ENCODE peak calls at places on chromosomes 1 and 21, in ten cellular contexts. E, D, J, R, Z, U, K, N, M and P are unnamed samples.

GRCh38 chr1:15621975-15622374 is 4.7 kb downstream of the DDI2 start:
- DNase-seq in E (no peak), D (no peak), J (no peak), R (no peak), Z (no peak), U (no peak), K (no peak), N (no peak), M (no peak), P (no peak)

GRCh38 chr1:22860883-22861385 is 111.7 kb downstream of the LACTBL1 start:
- DNase-seq in E (no peak), D (no peak), J (no peak), R (no peak), Z (no peak), U (no peak), K (no peak), N (no peak), M (no peak), P (no peak)

GRCh38 chr1:24742090-24742938 is 2.9 kb upstream of the CLIC4 start:
- DNase-seq in E (no peak), D (no peak), J (no peak), R (peak), Z (peak), U (no peak), K (peak), N (no peak), M (peak), P (peak)

GRCh38 chr1:923131-923990 is at the start of gene SAMD11:
- DNase-seq in E (peak), D (peak), J (no peak), R (no peak), Z (peak), U (peak), K (no peak), N (peak), M (peak), P (peak)

GRCh38 chr1:227544677-227545076 is 18.7 kb upstream of the ZNF678 start:
- DNase-seq in E (no peak), D (no peak), J (no peak), R (no peak), Z (no peak), U (no peak), K (no peak), N (no peak), M (no peak), P (no peak)

GRCh38 chr1:228792601-228793000 is 57.3 kb downstream of the RHOU start:
- DNase-seq in E (no peak), D (no peak), J (no peak), R (no peak), Z (no peak), U (no peak), K (no peak), N (no peak), M (no peak), P (no peak)

GRCh38 chr1:10071640-10072039 is 38.9 kb downstream of the UBE4B start:
- DNase-seq in E (no peak), D (no peak), J (no peak), R (no peak), Z (peak), U (no peak), K (no peak), N (no peak), M (no peak), P (no peak)

GRCh38 chr21:16388291-16388690 is 658.5 kb downstream of the USP25 start:
- DNase-seq in E (no peak), D (no peak), J (no peak), R (no peak), Z (no peak), U (no peak), K (no peak), N (no peak), M (no peak), P (no peak)

GRCh38 chr1:97867127-97867526 is 53.7 kb downstream of the DPYD start:
- DNase-seq in E (no peak), D (no peak), J (no peak), R (no peak), Z (no peak), U (no peak), K (no peak), N (no peak), M (no peak), P (no peak)

GRCh38 chr1:170978371-170978900 is 43.1 kb downstream of the MROH9 start:
- DNase-seq in E (no peak), D (no peak), J (no peak), R (no peak), Z (no peak), U (no peak), K (no peak), N (no peak), M (no peak), P (no peak)

GRCh38 chr21:21997390-21998333 is 999.5 kb downstream of the NCAM2 start:
- DNase-seq in E (no peak), D (no peak), J (no peak), R (no peak), Z (no peak), U (no peak), K (no peak), N (no peak), M (no peak), P (no peak)

GRCh38 chr21:21010698-21011097 is 12.5 kb downstream of the NCAM2 start:
- DNase-seq in E (no peak), D (no peak), J (no peak), R (no peak), Z (no peak), U (no peak), K (no peak), N (no peak), M (no peak), P (no peak)

GRCh38 chr1:153946622-153947246 is at the start of gene DENND4B:
- DNase-seq in E (peak), D (no peak), J (peak), R (peak), Z (peak), U (peak), K (peak), N (peak), M (peak), P (peak)

GRCh38 chr1:153945131-153945794 is 1.3 kb downstream of the DENND4B start:
- DNase-seq in E (peak), D (no peak), J (peak), R (peak), Z (no peak), U (no peak), K (no peak), N (peak), M (peak), P (peak)

GRCh38 chr1:153944822-153945117 is 1.7 kb downstream of the DENND4B start:
- DNase-seq in E (no peak), D (no peak), J (no peak), R (no peak), Z (no peak), U (no peak), K (no peak), N (no peak), M (no peak), P (no peak)

GRCh38 chr1:153944005-153944821 is 2.3 kb downstream of the DENND4B start:
- DNase-seq in E (no peak), D (no peak), J (no peak), R (no peak), Z (no peak), U (peak), K (no peak), N (no peak), M (no peak), P (peak)

GRCh38 chr1:153945795-153946621 is 510 bp downstream of the DENND4B start:
- DNase-seq in E (peak), D (no peak), J (peak), R (peak), Z (peak), U (peak), K (peak), N (peak), M (peak), P (peak)
- TF ChIP-seq POLR2A in E (no peak), D (peak), J (peak), R (peak), Z (peak), U (peak), K (no peak), N (peak), M (peak), P (peak)

GRCh38 chr1:55069280-55069679 is 29.9 kb downstream of the PCSK9 start:
- DNase-seq in E (no peak), D (no peak), J (no peak), R (no peak), Z (no peak), U (no peak), K (no peak), N (no peak), M (no peak), P (no peak)
- TF ChIP-seq POLR2A in E (no peak), D (no peak), J (no peak), R (no peak), Z (no peak), U (no peak), K (no peak), N (no peak), M (no peak), P (no peak)

GRCh38 chr1:62210960-62211359 is 16.3 kb downstream of the L1TD1 start:
- DNase-seq in E (no peak), D (no peak), J (no peak), R (no peak), Z (no peak), U (no peak), K (no peak), N (no peak), M (no peak), P (no peak)
- TF ChIP-seq POLR2A in E (no peak), D (no peak), J (no peak), R (no peak), Z (no peak), U (no peak), K (no peak), N (no peak), M (no peak), P (no peak)

DNA sequence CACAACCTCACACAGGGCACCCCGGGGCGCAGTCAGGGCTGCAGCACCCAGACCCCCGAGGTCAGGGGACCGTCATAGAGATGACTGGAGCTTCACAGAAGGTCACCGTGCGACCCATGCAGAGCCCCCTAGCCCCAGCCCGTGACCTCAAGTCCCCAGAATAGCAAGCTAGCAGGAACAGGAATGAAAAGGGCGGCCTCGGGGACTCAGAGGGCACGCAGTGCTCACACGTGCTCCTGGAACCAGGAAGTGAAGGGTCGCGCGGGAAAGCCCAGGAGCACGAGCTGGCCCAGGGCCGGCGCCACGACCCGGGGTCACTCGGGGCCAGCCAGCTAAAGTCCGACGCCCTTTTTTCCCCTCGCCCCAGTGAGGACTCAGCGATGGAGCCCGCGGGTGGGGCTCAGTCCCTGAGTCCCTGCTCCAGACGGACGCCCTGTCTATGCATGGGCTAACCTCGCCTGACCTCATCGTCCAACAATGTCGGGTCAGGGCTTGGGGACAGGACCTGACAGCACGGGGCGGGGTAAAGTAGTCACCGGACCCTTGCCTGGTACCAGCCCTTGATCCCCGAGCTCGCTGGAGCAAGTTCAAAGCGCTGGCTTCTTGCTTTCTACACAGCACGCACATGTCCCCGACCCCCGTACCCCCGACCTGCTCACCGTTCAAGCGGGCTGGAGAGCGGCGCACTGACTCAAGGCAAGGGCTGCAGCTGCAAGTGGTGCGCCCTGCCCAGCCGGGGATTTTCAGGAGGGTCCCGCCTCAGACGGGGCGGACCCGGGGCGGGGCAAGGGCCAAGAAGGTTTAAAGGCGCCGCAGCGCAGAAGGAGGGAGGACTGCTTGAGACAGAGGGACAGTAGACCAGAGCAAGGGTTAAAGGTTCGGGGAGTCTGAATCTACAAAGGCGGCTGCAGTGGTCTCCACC is at the start of gene TAGLN2:
- DNase-seq in E (peak), D (peak), J (peak), R (peak), Z (peak), U (peak), K (peak), N (peak), M (peak), P (peak)
- TF ChIP-seq POLR2A in E (no peak), D (peak), J (peak), R (peak), Z (peak), U (peak), K (peak), N (peak), M (peak), P (peak)

DNA sequence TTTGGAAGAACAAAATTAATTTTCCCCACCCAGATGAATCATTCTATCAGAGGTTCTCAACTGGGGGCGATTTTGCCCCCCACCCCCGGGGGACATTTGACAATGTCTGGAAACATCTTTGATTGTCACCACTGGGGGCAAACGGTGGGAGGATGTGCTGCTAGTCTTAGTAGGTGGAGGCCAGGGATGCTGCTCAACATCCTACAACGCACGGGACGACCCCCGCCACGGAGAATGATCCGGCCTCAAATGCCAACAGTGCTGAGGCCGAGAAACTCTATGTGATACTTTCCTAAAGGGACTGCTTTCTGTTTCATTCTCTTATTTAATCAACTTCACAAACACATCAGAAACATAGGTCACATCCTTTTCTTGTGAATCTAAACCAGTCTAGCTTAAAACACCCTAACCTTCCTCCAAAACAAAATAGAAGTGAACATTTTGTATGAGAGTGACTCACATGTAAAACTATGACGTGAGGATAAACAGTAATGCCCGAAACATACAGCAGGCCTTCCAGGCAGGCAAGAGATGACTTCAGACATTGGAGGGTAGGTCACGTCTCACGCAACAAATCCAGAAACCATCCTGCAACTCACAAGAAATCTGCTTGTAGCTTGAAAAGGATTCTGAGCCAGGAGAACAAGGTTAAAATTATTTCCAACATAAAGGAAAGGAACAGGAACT is 37.2 kb upstream of the ETS2 start:
- DNase-seq in E (no peak), D (no peak), J (no peak), R (peak), Z (peak), U (no peak), K (no peak), N (no peak), M (no peak), P (no peak)
- TF ChIP-seq POLR2A in E (no peak), D (no peak), J (no peak), R (no peak), Z (no peak), U (no peak), K (no peak), N (no peak), M (no peak), P (no peak)